ENCODE peak calls at places on chromosomes 13 and 19, in seven cellular contexts. One of them, this sample, is unnamed.

GRCh38 chr13:41411536-41411935 is 45.8 kb upstream of the RGCC start:
- DNase-seq in pancreas: no peak
- DNase-seq in A549: no peak
- DNase-seq in brain microvascular endothelial cell: peak; percentile 62
- DNase-seq in AG04450: peak; percentile 16
- DNase-seq in Caco-2: peak; percentile 72
- DNase-seq in lower leg skin: peak; percentile 27
- DNase-seq in this sample: peak; percentile 13

GRCh38 chr13:114311387-114311786 is 2.9 kb upstream of the CHAMP1 start:
- DNase-seq in pancreas: no peak
- DNase-seq in A549: no peak
- DNase-seq in brain microvascular endothelial cell: no peak
- DNase-seq in AG04450: no peak
- DNase-seq in Caco-2: no peak
- DNase-seq in lower leg skin: no peak
- DNase-seq in this sample: no peak

GRCh38 chr19:55451522-55452380 is 8.7 kb upstream of the SHISA7 start:
- DNase-seq in pancreas: no peak
- DNase-seq in A549: no peak
- DNase-seq in brain microvascular endothelial cell: no peak
- DNase-seq in AG04450: no peak
- DNase-seq in Caco-2: no peak
- DNase-seq in lower leg skin: no peak
- DNase-seq in this sample: no peak

GRCh38 chr19:56671613-56671994 is at the start of gene ZNF835:
- DNase-seq in pancreas: peak; percentile 95
- DNase-seq in A549: no peak
- DNase-seq in brain microvascular endothelial cell: peak; percentile 40
- DNase-seq in AG04450: no peak
- DNase-seq in Caco-2: no peak
- DNase-seq in lower leg skin: peak; percentile 73
- DNase-seq in this sample: peak; percentile 79

GRCh38 chr19:22332924-22333323 is 46.7 kb downstream of the ZNF729 start:
- DNase-seq in pancreas: no peak
- DNase-seq in A549: no peak
- DNase-seq in brain microvascular endothelial cell: peak; percentile 0
- DNase-seq in AG04450: no peak
- DNase-seq in Caco-2: no peak
- DNase-seq in lower leg skin: no peak
- DNase-seq in this sample: no peak

GRCh38 chr19:55913643-55914268 is 18.4 kb downstream of the NLRP13 start:
- DNase-seq in pancreas: no peak
- DNase-seq in A549: no peak
- DNase-seq in brain microvascular endothelial cell: no peak
- DNase-seq in AG04450: no peak
- DNase-seq in Caco-2: no peak
- DNase-seq in lower leg skin: no peak
- DNase-seq in this sample: no peak

GRCh38 chr19:32779082-32779481 is 59.5 kb downstream of the TDRD12 start:
- DNase-seq in pancreas: no peak
- DNase-seq in A549: no peak
- DNase-seq in brain microvascular endothelial cell: no peak
- DNase-seq in AG04450: no peak
- DNase-seq in Caco-2: no peak
- DNase-seq in lower leg skin: no peak
- DNase-seq in this sample: no peak

GRCh38 chr13:52899206-52899605 is 50.8 kb upstream of the PCDH8 start:
- DNase-seq in pancreas: no peak
- DNase-seq in A549: no peak
- DNase-seq in brain microvascular endothelial cell: no peak
- DNase-seq in AG04450: no peak
- DNase-seq in Caco-2: no peak
- DNase-seq in lower leg skin: no peak
- DNase-seq in this sample: no peak

GRCh38 chr13:79503473-79504017 is 22.6 kb downstream of the NDFIP2 start:
- DNase-seq in pancreas: no peak
- DNase-seq in A549: no peak
- DNase-seq in brain microvascular endothelial cell: no peak
- DNase-seq in AG04450: no peak
- DNase-seq in Caco-2: no peak
- DNase-seq in lower leg skin: no peak
- DNase-seq in this sample: no peak

GRCh38 chr13:98291658-98292057 is 114.6 kb upstream of the RNF113B start:
- DNase-seq in pancreas: peak; percentile 53
- DNase-seq in A549: no peak
- DNase-seq in brain microvascular endothelial cell: no peak
- DNase-seq in AG04450: no peak
- DNase-seq in Caco-2: no peak
- DNase-seq in lower leg skin: no peak
- DNase-seq in this sample: no peak

GRCh38 chr19:1216756-1217155 is 11.2 kb downstream of the STK11 start:
- DNase-seq in pancreas: no peak
- DNase-seq in A549: no peak
- DNase-seq in brain microvascular endothelial cell: no peak
- DNase-seq in AG04450: no peak
- DNase-seq in Caco-2: no peak
- DNase-seq in lower leg skin: no peak
- DNase-seq in this sample: no peak

GRCh38 chr19:1213391-1214286 is 8.1 kb downstream of the STK11 start:
- DNase-seq in pancreas: no peak
- DNase-seq in A549: no peak
- DNase-seq in brain microvascular endothelial cell: peak; percentile 73
- DNase-seq in AG04450: no peak
- DNase-seq in Caco-2: no peak
- DNase-seq in lower leg skin: peak; percentile 63
- DNase-seq in this sample: peak; percentile 88

GRCh38 chr19:1217366-1217765 is 11.8 kb downstream of the STK11 start:
- DNase-seq in pancreas: no peak
- DNase-seq in A549: no peak
- DNase-seq in brain microvascular endothelial cell: no peak
- DNase-seq in AG04450: no peak
- DNase-seq in Caco-2: no peak
- DNase-seq in lower leg skin: no peak
- DNase-seq in this sample: no peak

GRCh38 chr19:1214299-1214861 is 8.8 kb downstream of the STK11 start:
- DNase-seq in pancreas: no peak
- DNase-seq in A549: no peak
- DNase-seq in brain microvascular endothelial cell: no peak
- DNase-seq in AG04450: no peak
- DNase-seq in Caco-2: no peak
- DNase-seq in lower leg skin: no peak
- DNase-seq in this sample: no peak

DNA sequence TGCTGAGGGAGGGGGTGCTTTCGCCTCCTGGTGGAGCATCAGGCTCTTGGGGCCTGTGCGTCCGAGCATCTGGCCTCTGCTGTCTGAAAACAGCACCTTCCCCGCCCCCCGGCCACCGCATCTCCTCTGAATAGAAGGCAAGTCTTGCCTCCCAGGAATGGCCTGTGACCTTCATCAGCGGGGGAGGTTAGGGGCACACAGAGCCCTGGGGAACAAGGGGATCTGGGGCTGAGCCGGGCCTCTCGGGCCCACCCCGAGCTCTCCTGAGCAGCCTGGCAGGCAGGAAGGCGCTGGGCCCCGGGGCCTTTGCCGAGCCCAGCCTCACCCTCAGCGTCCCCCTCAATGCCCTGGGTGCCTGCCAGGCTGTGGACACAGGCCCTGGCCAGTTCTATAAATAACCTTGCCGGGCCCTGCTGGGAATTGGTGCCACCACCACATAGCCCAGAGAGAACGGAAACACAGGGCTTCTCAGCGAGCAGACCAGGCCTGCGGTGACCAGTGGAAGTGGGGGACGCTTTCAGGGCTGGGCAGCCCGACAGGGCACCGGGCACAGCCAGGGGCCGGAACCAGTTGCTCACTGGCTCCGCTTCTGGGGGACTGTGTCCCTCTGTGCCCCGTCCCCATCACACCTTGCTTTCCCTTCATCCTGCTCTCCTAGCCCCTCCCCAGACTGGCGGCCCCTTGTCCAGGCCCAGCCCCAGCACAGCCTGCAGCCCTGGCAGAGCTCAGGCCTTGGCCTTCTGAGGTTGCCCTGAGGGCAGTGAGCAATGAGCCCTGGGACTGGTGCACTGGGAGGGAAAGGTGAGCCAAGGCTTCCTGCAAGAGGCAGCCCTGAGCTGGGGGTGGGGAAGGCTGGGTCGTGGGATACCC is 9.5 kb downstream of the STK11 start:
- DNase-seq in pancreas: peak; percentile 80
- DNase-seq in A549: no peak
- DNase-seq in brain microvascular endothelial cell: no peak
- DNase-seq in AG04450: no peak
- DNase-seq in Caco-2: no peak
- DNase-seq in lower leg skin: no peak
- DNase-seq in this sample: no peak
- TF ChIP-seq CTCF in pancreas: no peak
- TF ChIP-seq CTCF in A549: no peak
- TF ChIP-seq CTCF in brain microvascular endothelial cell: peak; percentile 41
- TF ChIP-seq CTCF in AG04450: peak; percentile 5
- TF ChIP-seq CTCF in Caco-2: no peak
- TF ChIP-seq CTCF in lower leg skin: no peak
- TF ChIP-seq CTCF in this sample: no peak

GRCh38 chr19:1234041-1234669 is 3.6 kb downstream of the CBARP start:
- DNase-seq in pancreas: no peak
- DNase-seq in A549: no peak
- DNase-seq in brain microvascular endothelial cell: no peak
- DNase-seq in AG04450: no peak
- DNase-seq in Caco-2: no peak
- DNase-seq in lower leg skin: no peak
- DNase-seq in this sample: no peak

GRCh38 chr19:1237027-1237659 is 662 bp downstream of the CBARP start:
- DNase-seq in pancreas: no peak
- DNase-seq in A549: no peak
- DNase-seq in brain microvascular endothelial cell: no peak
- DNase-seq in AG04450: no peak
- DNase-seq in Caco-2: no peak
- DNase-seq in lower leg skin: no peak
- DNase-seq in this sample: peak; percentile 16

GRCh38 chr19:1234670-1235380 is 3.0 kb downstream of the CBARP start:
- DNase-seq in pancreas: no peak
- DNase-seq in A549: no peak
- DNase-seq in brain microvascular endothelial cell: no peak
- DNase-seq in AG04450: no peak
- DNase-seq in Caco-2: no peak
- DNase-seq in lower leg skin: no peak
- DNase-seq in this sample: no peak

GRCh38 chr19:1236566-1236965 is 1.2 kb downstream of the CBARP start:
- DNase-seq in pancreas: no peak
- DNase-seq in A549: no peak
- DNase-seq in brain microvascular endothelial cell: no peak
- DNase-seq in AG04450: no peak
- DNase-seq in Caco-2: no peak
- DNase-seq in lower leg skin: no peak
- DNase-seq in this sample: no peak

GRCh38 chr19:1235625-1236538 is 1.9 kb downstream of the CBARP start:
- DNase-seq in pancreas: no peak
- DNase-seq in A549: no peak
- DNase-seq in brain microvascular endothelial cell: no peak
- DNase-seq in AG04450: no peak
- DNase-seq in Caco-2: no peak
- DNase-seq in lower leg skin: no peak
- DNase-seq in this sample: no peak
- H3K4me3 ChIP-seq in pancreas: no peak overlapping the region
- H3K4me3 ChIP-seq in A549: peak overlapping the region; percentile 63
- H3K4me3 ChIP-seq in brain microvascular endothelial cell: peak overlapping the region; percentile 72
- H3K4me3 ChIP-seq in AG04450: peak overlapping the region; percentile 73
- H3K4me3 ChIP-seq in Caco-2: peak overlapping the region; percentile 22
- H3K4me3 ChIP-seq in lower leg skin: no peak overlapping the region
- H3K4me3 ChIP-seq in this sample: no peak overlapping the region

DNA sequence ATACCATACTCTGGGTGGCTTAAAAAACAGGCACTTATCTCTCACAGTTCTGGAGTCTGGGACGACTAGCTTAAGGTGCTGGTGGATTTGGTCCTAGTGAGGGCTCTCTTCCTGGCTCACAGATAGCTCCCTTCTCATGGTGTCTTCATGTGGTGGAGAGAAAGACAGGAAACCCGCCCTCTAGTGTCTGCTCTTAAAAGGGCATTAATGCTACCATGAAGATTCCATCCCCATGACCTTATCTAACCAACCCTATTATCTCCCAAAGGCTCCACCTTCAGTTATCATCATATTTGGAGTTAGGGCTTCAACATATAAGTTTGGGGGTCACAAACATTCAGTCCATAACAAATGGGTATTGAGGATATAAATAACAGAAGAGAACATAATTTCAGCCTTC is 139.4 kb downstream of the HS6ST3 start:
- DNase-seq in pancreas: no peak
- DNase-seq in A549: no peak
- DNase-seq in brain microvascular endothelial cell: peak; percentile 7
- DNase-seq in AG04450: no peak
- DNase-seq in Caco-2: no peak
- DNase-seq in lower leg skin: no peak
- DNase-seq in this sample: peak; percentile 5
- TF ChIP-seq CTCF in pancreas: no peak
- TF ChIP-seq CTCF in A549: peak; percentile 33
- TF ChIP-seq CTCF in brain microvascular endothelial cell: peak; percentile 38
- TF ChIP-seq CTCF in AG04450: no peak
- TF ChIP-seq CTCF in Caco-2: peak; percentile 70
- TF ChIP-seq CTCF in lower leg skin: no peak
- TF ChIP-seq CTCF in this sample: peak; percentile 27

GRCh38 chr19:18423258-18424020 is 4.2 kb downstream of the SSBP4 start:
- DNase-seq in pancreas: no peak
- DNase-seq in A549: no peak
- DNase-seq in brain microvascular endothelial cell: no peak
- DNase-seq in AG04450: no peak
- DNase-seq in Caco-2: no peak
- DNase-seq in lower leg skin: no peak
- DNase-seq in this sample: no peak

GRCh38 chr19:18419699-18420460 is 682 bp downstream of the SSBP4 start:
- DNase-seq in pancreas: no peak
- DNase-seq in A549: no peak
- DNase-seq in brain microvascular endothelial cell: no peak
- DNase-seq in AG04450: no peak
- DNase-seq in Caco-2: peak; percentile 59
- DNase-seq in lower leg skin: no peak
- DNase-seq in this sample: no peak

GRCh38 chr19:18422530-18423191 is 3.5 kb downstream of the SSBP4 start:
- DNase-seq in pancreas: no peak
- DNase-seq in A549: no peak
- DNase-seq in brain microvascular endothelial cell: no peak
- DNase-seq in AG04450: no peak
- DNase-seq in Caco-2: no peak
- DNase-seq in lower leg skin: no peak
- DNase-seq in this sample: no peak

GRCh38 chr19:18420931-18421330 is 1.7 kb downstream of the SSBP4 start:
- DNase-seq in pancreas: no peak
- DNase-seq in A549: no peak
- DNase-seq in brain microvascular endothelial cell: no peak
- DNase-seq in AG04450: no peak
- DNase-seq in Caco-2: no peak
- DNase-seq in lower leg skin: no peak
- DNase-seq in this sample: no peak

DNA sequence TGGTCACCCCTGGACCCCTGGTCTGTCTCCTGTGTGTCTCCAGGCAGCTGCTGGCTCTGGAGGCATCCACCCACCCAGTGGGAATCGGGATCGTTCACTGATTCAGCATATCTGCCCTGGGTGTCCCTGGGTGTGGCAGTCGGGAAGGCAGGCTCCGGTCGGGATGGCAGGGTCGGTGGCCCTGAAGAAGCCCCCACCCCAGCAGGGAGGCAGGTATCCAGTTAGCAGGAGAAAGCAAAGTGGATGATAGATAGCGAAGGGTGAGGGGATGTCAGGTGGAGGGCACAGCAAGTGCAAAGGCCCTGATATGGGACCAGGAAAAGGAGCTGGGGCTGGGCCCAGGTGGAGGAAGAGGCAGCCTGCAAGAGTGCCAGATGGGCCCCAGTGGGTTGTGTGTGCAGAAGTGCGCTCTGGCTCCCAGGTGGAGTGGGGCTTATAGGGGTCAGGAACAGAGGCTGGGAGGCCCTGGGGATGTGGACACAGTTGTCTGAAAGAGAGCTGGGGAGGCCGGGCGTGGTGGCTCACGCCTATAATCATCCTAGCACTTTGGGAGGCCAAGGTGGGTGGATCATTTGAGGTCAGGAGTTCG is 2.3 kb downstream of the SSBP4 start:
- DNase-seq in pancreas: no peak
- DNase-seq in A549: no peak
- DNase-seq in brain microvascular endothelial cell: no peak
- DNase-seq in AG04450: no peak
- DNase-seq in Caco-2: no peak
- DNase-seq in lower leg skin: no peak
- DNase-seq in this sample: no peak
- H3K4me3 ChIP-seq in pancreas: no peak overlapping the region
- H3K4me3 ChIP-seq in A549: no peak overlapping the region
- H3K4me3 ChIP-seq in brain microvascular endothelial cell: peak overlapping the region; percentile 74
- H3K4me3 ChIP-seq in AG04450: peak overlapping the region; percentile 71
- H3K4me3 ChIP-seq in Caco-2: no peak overlapping the region
- H3K4me3 ChIP-seq in lower leg skin: no peak overlapping the region
- H3K4me3 ChIP-seq in this sample: no peak overlapping the region